ENCODE peak calls at places on chromosomes 2 and 18, in four cellular contexts. S is mammary epithelial cell, K is GM03348, N is head of caudate nucleus. J is an unnamed sample.

GRCh38 chr2:202344178-202344577 is 31.9 kb upstream of the BMPR2 start:
- DNase-seq in S (peak), K (no peak), N (no peak), J (no peak)

GRCh38 chr2:178484245-178485041 is 4.2 kb downstream of the PLEKHA3 start:
- DNase-seq in S (no peak), K (no peak), N (peak), J (no peak)

GRCh38 chr2:197198890-197199289 is 111.7 kb downstream of the ANKRD44 start:
- DNase-seq in S (peak), K (no peak), N (peak), J (peak)

GRCh38 chr2:239774933-239775622 is 250.1 kb downstream of the NDUFA10 start:
- DNase-seq in S (no peak), K (no peak), N (no peak), J (no peak)

GRCh38 chr2:156322103-156322671 is 10.3 kb downstream of the NR4A2 start:
- DNase-seq in S (no peak), K (no peak), N (no peak), J (no peak)

GRCh38 chr2:55097462-55098410 is 47.5 kb upstream of the RTN4 start:
- DNase-seq in S (no peak), K (no peak), N (no peak), J (no peak)

GRCh38 chr2:233049194-233049761 is 10.9 kb upstream of the INPP5D start:
- DNase-seq in S (no peak), K (no peak), N (no peak), J (no peak)

GRCh38 chr2:37471994-37472393 is 127.6 kb downstream of the QPCT start:
- DNase-seq in S (peak), K (peak), N (no peak), J (no peak)

GRCh38 chr18:26549486-26550435 is 1.4 kb upstream of the KCTD1 start:
- DNase-seq in S (peak), K (peak), N (peak), J (no peak)

GRCh38 chr2:218826791-218827190 is 4.8 kb downstream of the PRKAG3 start:
- DNase-seq in S (no peak), K (no peak), N (no peak), J (no peak)

GRCh38 chr18:8450013-8450412 is 159.2 kb upstream of the RAB12 start:
- DNase-seq in S (no peak), K (no peak), N (no peak), J (no peak)

GRCh38 chr2:113219889-113220641 is 46.3 kb downstream of the PSD4 start:
- DNase-seq in S (no peak), K (peak), N (no peak), J (no peak)